ENCODE peak calls at places on chromosomes 12 and 14, in ten cellular contexts. G is cardiac muscle cell; N is naive thymus-derived CD8-positive, alpha-beta T cell; D is NCI-H510A treated with DMSO at 0.1 percent for 48 hours; J is activated T-helper 1 cell treated with anti-CD3 and anti-CD28 coated beads, Interleukin-2, amount 50 U/mL, for 16 hours; S is stimulated activated CD8-positive, alpha-beta memory T cell treated with anti-CD3 and anti-CD28 coated beads, Interleukin-2, amount 100 ng/mL, for 1 hour; O is non-pigmented ciliary epithelial cell; T is T-helper 1 cell; Q is stimulated activated CD4-positive, alpha-beta T cell treated with anti-CD3 and anti-CD28 coated beads, TNF-alpha, amount 100 ng/mL, for 48 hours; U is mesothelial cell of epicardium. I is an unnamed sample.

GRCh38 chr12:108752387-108752786 is 21.1 kb upstream of the CORO1C start:
- DNase-seq in U (no peak), S (no peak), Q (no peak), T (no peak), N (no peak), J (no peak), D (no peak), G (peak; percentile 62), O (no peak), I (no peak)

GRCh38 chr14:69612759-69613145 is 1.4 kb downstream of the SUSD6 start:
- DNase-seq in G (no peak), Q (no peak), D (no peak), J (no peak), N (no peak), O (no peak), T (no peak), U (no peak), S (no peak), I (no peak)

GRCh38 chr14:91830777-91831176 is 36.6 kb downstream of the TC2N start:
- DNase-seq in T (no peak), Q (no peak), U (no peak), D (peak; percentile 68), G (no peak), O (no peak), S (no peak), J (no peak), N (no peak), I (peak; percentile 33)

GRCh38 chr12:119710941-119711551 is 43.1 kb downstream of the PRKAB1 start:
- DNase-seq in N (no peak), G (no peak), S (no peak), Q (no peak), T (no peak), O (no peak), U (no peak), J (no peak), D (peak; percentile 100), I (no peak)

GRCh38 chr14:100317897-100318808 is 5.0 kb upstream of the SLC25A47 start:
- DNase-seq in J (peak; percentile 57), G (peak; percentile 80), N (peak; percentile 67), O (no peak), Q (peak; percentile 46), D (no peak), S (peak; percentile 54), U (peak; percentile 58), T (peak; percentile 63), I (peak; percentile 59)

GRCh38 chr12:125292700-125293099 is 227.5 kb downstream of the AACS start:
- DNase-seq in D (no peak), N (no peak), U (no peak), J (no peak), G (no peak), T (no peak), S (no peak), Q (no peak), O (no peak), I (no peak)

GRCh38 chr14:67680121-67680602 is 5.7 kb upstream of the VTI1B start:
- DNase-seq in U (no peak), T (peak; percentile 88), N (no peak), S (no peak), G (peak; percentile 92), Q (no peak), J (no peak), O (peak; percentile 89), D (no peak), I (no peak)

GRCh38 chr12:33427071-33427470 is 12.5 kb downstream of the SYT10 start:
- DNase-seq in N (no peak), D (no peak), G (no peak), S (no peak), J (no peak), T (no peak), U (no peak), Q (no peak), O (no peak), I (no peak)

GRCh38 chr12:64556231-64556630 is 54.1 kb upstream of the RASSF3 start:
- DNase-seq in T (no peak), N (no peak), O (no peak), J (no peak), S (no peak), Q (no peak), U (no peak), G (no peak), D (no peak), I (no peak)

GRCh38 chr12:92070054-92070863 is 75.4 kb downstream of the BTG1 start:
- DNase-seq in G (no peak), U (no peak), J (no peak), N (no peak), O (no peak), D (no peak), T (no peak), Q (no peak), S (no peak), I (no peak)